ENCODE peak calls at places on chromosomes 6 and 20, in eight cellular contexts. One of them, this sample, is unnamed.

GRCh38 chr20:57003012-57003411 is 263.4 kb downstream of the BMP7 start:
- DNase-seq in stomach: no peak
- DNase-seq in right atrium auricular region: no peak
- DNase-seq in ovary: no peak
- DNase-seq in heart left ventricle: no peak
- DNase-seq in BJ: no peak
- DNase-seq in cardiac muscle cell: no peak
- DNase-seq in PC-3: no peak
- DNase-seq in this sample: no peak

GRCh38 chr6:149924206-149924932 is 1.4 kb upstream of the RAET1G start:
- DNase-seq in heart left ventricle: no peak
- DNase-seq in ovary: no peak
- DNase-seq in right atrium auricular region: peak
- DNase-seq in cardiac muscle cell: no peak
- DNase-seq in PC-3: no peak
- DNase-seq in stomach: no peak
- DNase-seq in BJ: no peak
- DNase-seq in this sample: no peak

GRCh38 chr20:58243653-58244410 is 15.4 kb upstream of the ANKRD60 start:
- DNase-seq in right atrium auricular region: no peak
- DNase-seq in PC-3: no peak
- DNase-seq in BJ: no peak
- DNase-seq in heart left ventricle: no peak
- DNase-seq in stomach: no peak
- DNase-seq in ovary: no peak
- DNase-seq in cardiac muscle cell: no peak
- DNase-seq in this sample: no peak

GRCh38 chr6:97947841-97948240 is 664.8 kb upstream of the MMS22L start:
- DNase-seq in ovary: no peak
- DNase-seq in BJ: no peak
- DNase-seq in cardiac muscle cell: peak
- DNase-seq in right atrium auricular region: no peak
- DNase-seq in PC-3: peak
- DNase-seq in stomach: peak
- DNase-seq in heart left ventricle: peak
- DNase-seq in this sample: peak

GRCh38 chr20:43855803-43856202 is 58.8 kb upstream of the TOX2 start:
- DNase-seq in right atrium auricular region: no peak
- DNase-seq in ovary: no peak
- DNase-seq in BJ: no peak
- DNase-seq in cardiac muscle cell: no peak
- DNase-seq in PC-3: no peak
- DNase-seq in stomach: no peak
- DNase-seq in heart left ventricle: no peak
- DNase-seq in this sample: no peak

GRCh38 chr6:2257358-2257757 is 12.0 kb upstream of the GMDS start:
- DNase-seq in ovary: no peak
- DNase-seq in stomach: peak
- DNase-seq in cardiac muscle cell: no peak
- DNase-seq in PC-3: peak
- DNase-seq in heart left ventricle: peak
- DNase-seq in BJ: no peak
- DNase-seq in right atrium auricular region: no peak
- DNase-seq in this sample: no peak

GRCh38 chr6:40543133-40543532 is 44.0 kb downstream of the LRFN2 start:
- DNase-seq in stomach: no peak
- DNase-seq in BJ: no peak
- DNase-seq in PC-3: no peak
- DNase-seq in ovary: no peak
- DNase-seq in cardiac muscle cell: no peak
- DNase-seq in right atrium auricular region: no peak
- DNase-seq in heart left ventricle: no peak
- DNase-seq in this sample: no peak

GRCh38 chr6:11258260-11259237 is 26.1 kb upstream of the NEDD9 start:
- DNase-seq in cardiac muscle cell: no peak
- DNase-seq in PC-3: no peak
- DNase-seq in heart left ventricle: no peak
- DNase-seq in ovary: no peak
- DNase-seq in stomach: no peak
- DNase-seq in BJ: no peak
- DNase-seq in right atrium auricular region: no peak
- DNase-seq in this sample: peak

GRCh38 chr6:112286756-112287155 is 32.4 kb upstream of the LAMA4 start:
- DNase-seq in PC-3: no peak
- DNase-seq in stomach: no peak
- DNase-seq in ovary: no peak
- DNase-seq in BJ: no peak
- DNase-seq in cardiac muscle cell: no peak
- DNase-seq in heart left ventricle: peak
- DNase-seq in right atrium auricular region: no peak
- DNase-seq in this sample: no peak

DNA sequence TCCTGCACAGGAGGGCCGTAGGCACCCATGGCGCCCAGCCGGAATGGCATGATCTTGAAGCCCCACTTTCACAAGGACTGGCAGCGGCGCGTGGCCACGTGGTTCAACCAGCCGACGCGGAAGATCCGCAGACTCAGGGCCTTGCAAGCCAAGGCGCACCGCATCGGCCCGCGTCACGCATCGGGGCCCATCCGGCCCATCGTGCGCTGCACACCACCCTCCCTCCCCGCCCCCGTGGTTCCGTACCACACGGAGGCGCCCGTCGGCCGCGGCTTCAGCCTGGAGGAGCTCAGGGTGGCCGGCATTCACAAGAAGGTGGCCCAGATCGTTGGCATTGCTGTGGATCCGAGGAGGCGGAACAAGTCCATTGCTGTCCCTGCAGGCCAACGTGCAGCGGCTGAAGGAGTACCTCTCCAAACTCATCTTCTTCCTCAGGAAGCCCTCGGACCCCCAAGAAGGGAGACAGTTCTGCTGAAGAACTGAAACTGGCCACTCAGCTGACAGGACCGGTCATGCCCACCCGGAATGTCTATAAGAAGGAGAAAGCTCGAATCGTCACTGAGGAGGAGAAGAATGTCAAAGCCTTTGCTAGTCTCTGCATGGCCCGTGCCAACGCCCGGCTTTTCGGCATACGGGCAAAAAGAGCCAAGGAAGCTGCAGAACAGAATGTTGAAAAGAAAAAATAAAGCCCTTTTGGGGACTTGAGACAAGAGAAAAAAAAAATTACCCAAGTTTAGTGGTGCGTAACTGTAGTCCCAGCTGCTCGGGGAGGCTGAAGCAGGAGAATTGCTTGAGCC is 9.9 kb upstream of the NCOA5 start:
- DNase-seq in ovary: no peak
- DNase-seq in BJ: no peak
- DNase-seq in cardiac muscle cell: peak
- DNase-seq in right atrium auricular region: no peak
- DNase-seq in PC-3: no peak
- DNase-seq in stomach: no peak
- DNase-seq in heart left ventricle: peak
- DNase-seq in this sample: no peak
- H3K4me3 ChIP-seq in ovary: no peak
- H3K4me3 ChIP-seq in BJ: no peak
- H3K4me3 ChIP-seq in cardiac muscle cell: no peak
- H3K4me3 ChIP-seq in right atrium auricular region: no peak
- H3K4me3 ChIP-seq in PC-3: no peak
- H3K4me3 ChIP-seq in stomach: no peak
- H3K4me3 ChIP-seq in heart left ventricle: peak
- H3K4me3 ChIP-seq in this sample: no peak

DNA sequence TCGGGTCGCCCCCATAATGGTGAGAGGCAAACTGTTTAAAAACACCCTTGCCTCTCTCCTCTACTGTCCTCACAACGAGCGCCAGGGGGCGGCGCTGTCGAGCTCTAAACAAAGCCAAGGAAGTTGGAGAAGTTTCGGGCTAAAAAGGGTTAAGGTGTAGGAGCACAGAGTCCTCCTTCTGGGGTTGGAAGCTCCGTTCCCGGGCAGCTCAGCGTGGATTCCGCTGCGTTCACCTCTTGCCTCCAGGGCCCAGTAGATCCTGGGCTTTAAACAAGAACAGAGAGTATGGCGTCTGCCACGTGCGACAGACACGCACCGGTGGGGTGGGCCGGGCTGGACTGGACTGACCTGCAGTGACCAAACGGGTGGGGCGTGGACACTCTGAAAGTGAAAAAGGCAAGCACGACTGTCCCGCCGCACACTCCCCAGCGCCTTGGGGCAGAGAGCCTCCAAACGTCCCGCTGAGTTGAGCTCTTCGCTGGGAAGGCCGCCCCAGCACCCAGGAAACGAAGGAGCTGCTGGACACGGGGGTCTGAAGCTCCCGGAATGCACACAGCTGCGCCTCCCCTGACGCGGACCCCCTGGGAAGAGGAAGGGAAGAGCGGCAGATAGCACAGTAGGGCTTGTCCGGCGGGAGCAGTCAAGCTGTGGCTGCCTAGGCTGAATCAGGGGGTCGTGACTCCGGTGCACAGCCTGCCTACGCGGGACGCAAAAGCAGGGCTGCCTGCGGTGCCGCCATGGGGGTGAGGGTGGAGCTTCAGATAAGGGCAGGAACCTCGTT is 1.6 kb upstream of the THBD start:
- DNase-seq in ovary: peak
- DNase-seq in cardiac muscle cell: peak
- DNase-seq in heart left ventricle: peak
- DNase-seq in BJ: no peak
- DNase-seq in right atrium auricular region: peak
- DNase-seq in PC-3: peak
- DNase-seq in stomach: peak
- DNase-seq in this sample: peak
- TF ChIP-seq CTCF in ovary: peak
- TF ChIP-seq CTCF in cardiac muscle cell: peak
- TF ChIP-seq CTCF in heart left ventricle: peak
- TF ChIP-seq CTCF in BJ: peak
- TF ChIP-seq CTCF in right atrium auricular region: peak
- TF ChIP-seq CTCF in PC-3: peak
- TF ChIP-seq CTCF in stomach: peak
- TF ChIP-seq CTCF in this sample: peak

GRCh38 chr6:137497722-137498463 is 3.7 kb upstream of the OLIG3 start:
- DNase-seq in cardiac muscle cell: no peak
- DNase-seq in ovary: no peak
- DNase-seq in PC-3: no peak
- DNase-seq in heart left ventricle: no peak
- DNase-seq in stomach: no peak
- DNase-seq in BJ: no peak
- DNase-seq in right atrium auricular region: no peak
- DNase-seq in this sample: no peak
- H3K4me3 ChIP-seq in cardiac muscle cell: peak
- H3K4me3 ChIP-seq in ovary: no peak
- H3K4me3 ChIP-seq in PC-3: peak
- H3K4me3 ChIP-seq in heart left ventricle: peak
- H3K4me3 ChIP-seq in stomach: peak
- H3K4me3 ChIP-seq in BJ: no peak
- H3K4me3 ChIP-seq in right atrium auricular region: peak
- H3K4me3 ChIP-seq in this sample: no peak

GRCh38 chr6:8020083-8020482 is 44.1 kb downstream of the BLOC1S5 start:
- DNase-seq in PC-3: no peak
- DNase-seq in ovary: no peak
- DNase-seq in heart left ventricle: no peak
- DNase-seq in stomach: no peak
- DNase-seq in cardiac muscle cell: no peak
- DNase-seq in right atrium auricular region: no peak
- DNase-seq in BJ: no peak
- DNase-seq in this sample: no peak
- TF ChIP-seq CTCF in PC-3: no peak
- TF ChIP-seq CTCF in ovary: no peak
- TF ChIP-seq CTCF in heart left ventricle: no peak
- TF ChIP-seq CTCF in stomach: no peak
- TF ChIP-seq CTCF in cardiac muscle cell: no peak
- TF ChIP-seq CTCF in right atrium auricular region: no peak
- TF ChIP-seq CTCF in BJ: no peak
- TF ChIP-seq CTCF in this sample: no peak

GRCh38 chr6:28767133-28767532 is 156.7 kb downstream of the TRIM27 start:
- DNase-seq in heart left ventricle: no peak
- DNase-seq in PC-3: no peak
- DNase-seq in BJ: no peak
- DNase-seq in stomach: no peak
- DNase-seq in right atrium auricular region: no peak
- DNase-seq in ovary: no peak
- DNase-seq in cardiac muscle cell: no peak
- DNase-seq in this sample: no peak

GRCh38 chr6:28767691-28768090 is 156.1 kb downstream of the TRIM27 start:
- DNase-seq in stomach: no peak
- DNase-seq in PC-3: no peak
- DNase-seq in right atrium auricular region: no peak
- DNase-seq in ovary: no peak
- DNase-seq in heart left ventricle: no peak
- DNase-seq in BJ: no peak
- DNase-seq in cardiac muscle cell: no peak
- DNase-seq in this sample: no peak

GRCh38 chr6:28764761-28765282 is 159.0 kb downstream of the TRIM27 start:
- DNase-seq in heart left ventricle: no peak
- DNase-seq in stomach: no peak
- DNase-seq in PC-3: no peak
- DNase-seq in cardiac muscle cell: no peak
- DNase-seq in BJ: no peak
- DNase-seq in right atrium auricular region: no peak
- DNase-seq in ovary: no peak
- DNase-seq in this sample: no peak

GRCh38 chr6:28765978-28766351 is 157.8 kb downstream of the TRIM27 start:
- DNase-seq in ovary: no peak
- DNase-seq in BJ: no peak
- DNase-seq in PC-3: no peak
- DNase-seq in stomach: no peak
- DNase-seq in right atrium auricular region: no peak
- DNase-seq in heart left ventricle: no peak
- DNase-seq in cardiac muscle cell: no peak
- DNase-seq in this sample: no peak

DNA sequence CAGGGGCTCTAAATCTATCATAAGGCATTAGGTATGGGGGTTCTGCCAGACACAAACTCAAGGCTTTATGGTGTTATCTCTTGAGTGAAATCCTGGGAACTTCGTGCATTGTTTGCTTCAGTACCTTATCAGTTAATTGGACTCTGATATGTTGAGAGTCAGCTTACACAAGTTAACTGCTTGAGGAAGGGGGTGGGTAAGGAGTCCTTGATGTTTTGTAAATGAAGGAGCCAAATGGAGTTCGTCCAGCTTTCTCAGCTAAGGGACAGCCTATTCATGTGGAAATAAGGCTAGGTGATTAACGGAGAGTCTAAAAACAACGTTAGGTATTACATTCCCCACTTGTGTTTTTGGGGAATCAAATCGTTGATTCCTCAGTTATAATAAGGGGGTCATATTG is 157.4 kb downstream of the TRIM27 start:
- DNase-seq in stomach: no peak
- DNase-seq in BJ: no peak
- DNase-seq in PC-3: no peak
- DNase-seq in right atrium auricular region: no peak
- DNase-seq in ovary: no peak
- DNase-seq in heart left ventricle: no peak
- DNase-seq in cardiac muscle cell: no peak
- DNase-seq in this sample: no peak
- H3K4me3 ChIP-seq in stomach: no peak
- H3K4me3 ChIP-seq in BJ: no peak
- H3K4me3 ChIP-seq in PC-3: no peak
- H3K4me3 ChIP-seq in right atrium auricular region: no peak
- H3K4me3 ChIP-seq in ovary: no peak
- H3K4me3 ChIP-seq in heart left ventricle: no peak
- H3K4me3 ChIP-seq in cardiac muscle cell: peak
- H3K4me3 ChIP-seq in this sample: no peak

DNA sequence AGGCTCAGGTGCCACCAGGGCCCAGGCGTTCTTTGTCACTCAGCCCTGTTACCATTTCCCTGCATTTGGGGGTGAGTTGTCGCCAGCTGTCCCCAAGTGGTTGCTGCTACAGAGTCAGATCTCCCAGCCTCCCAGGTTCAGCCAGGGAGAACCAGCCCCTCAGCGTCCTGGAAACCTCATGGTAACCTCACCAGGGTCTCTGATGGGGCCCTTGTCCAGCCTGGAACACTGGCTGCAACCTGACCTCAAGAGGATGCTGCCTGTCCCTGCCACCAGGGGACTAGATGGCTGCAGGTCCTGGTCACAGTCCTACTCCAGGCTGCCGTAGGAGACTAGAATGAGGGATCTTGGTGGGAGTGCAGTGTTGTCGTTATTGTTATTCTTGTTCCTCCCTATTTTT is 228.3 kb upstream of the PDE10A start:
- DNase-seq in PC-3: no peak
- DNase-seq in right atrium auricular region: no peak
- DNase-seq in stomach: no peak
- DNase-seq in ovary: no peak
- DNase-seq in BJ: no peak
- DNase-seq in cardiac muscle cell: no peak
- DNase-seq in heart left ventricle: no peak
- DNase-seq in this sample: no peak
- TF ChIP-seq CTCF in PC-3: no peak
- TF ChIP-seq CTCF in right atrium auricular region: no peak
- TF ChIP-seq CTCF in stomach: no peak
- TF ChIP-seq CTCF in ovary: no peak
- TF ChIP-seq CTCF in BJ: no peak
- TF ChIP-seq CTCF in cardiac muscle cell: no peak
- TF ChIP-seq CTCF in heart left ventricle: no peak
- TF ChIP-seq CTCF in this sample: no peak

This sample was measured in astrocyte of the cerebellum.